ENCODE peak calls at places on chromosomes 7 and 10, in six cellular contexts. U is CD8-positive, alpha-beta T cell; X is heart left ventricle; Q is choroid plexus epithelial cell; I is cardiac fibroblast; J is epithelial cell of esophagus. B is an unnamed sample.

GRCh38 chr7:128435311-128435654 is 20.4 kb upstream of the HILPDA start:
- DNase-seq in U (no peak), X (no peak), Q (peak; percentile 26), I (no peak), J (peak; percentile 65), B (no peak)

GRCh38 chr10:28130267-28130666 is 131.4 kb upstream of the ODAD2 start:
- DNase-seq in U (no peak), X (no peak), Q (peak; percentile 61), I (peak; percentile 39), J (peak; percentile 58), B (peak; percentile 46)

GRCh38 chr7:31066516-31067130 is 14.5 kb downstream of the ADCYAP1R1 start:
- DNase-seq in U (no peak), X (no peak), Q (no peak), I (no peak), J (no peak), B (no peak)

GRCh38 chr7:116231543-116232401 is 21.4 kb downstream of the TES start:
- DNase-seq in U (no peak), X (no peak), Q (peak; percentile 85), I (peak; percentile 71), J (peak; percentile 51), B (peak; percentile 64)

GRCh38 chr7:156780724-156781455 is 112.1 kb downstream of the LMBR1 start:
- DNase-seq in U (no peak), X (no peak), Q (no peak), I (no peak), J (no peak), B (no peak)

GRCh38 chr10:111117528-111118277 is 40.9 kb downstream of the ADRA2A start:
- DNase-seq in U (no peak), X (no peak), Q (no peak), I (no peak), J (no peak), B (no peak)

GRCh38 chr7:18610331-18610948 is 114.9 kb downstream of the HDAC9 start:
- DNase-seq in U (no peak), X (no peak), Q (peak; percentile 57), I (peak; percentile 43), J (peak; percentile 46), B (peak; percentile 32)

GRCh38 chr7:51288896-51289607 is 27.6 kb downstream of the COBL start:
- DNase-seq in U (no peak), X (no peak), Q (no peak), I (no peak), J (no peak), B (no peak)

GRCh38 chr10:4343798-4344370 is 482.1 kb upstream of the AKR1E2 start:
- DNase-seq in U (no peak), X (no peak), Q (peak; percentile 54), I (peak; percentile 6), J (no peak), B (no peak)

GRCh38 chr10:91340613-91341362 is 69.4 kb upstream of the HECTD2 start:
- DNase-seq in U (no peak), X (no peak), Q (peak; percentile 66), I (peak; percentile 73), J (peak; percentile 98), B (peak; percentile 77)

GRCh38 chr7:45682836-45683555 is 108.8 kb downstream of the ADCY1 start:
- DNase-seq in U (no peak), X (peak; percentile 9), Q (no peak), I (peak; percentile 48), J (no peak), B (peak; percentile 44)

GRCh38 chr10:60314306-60314940 is 75.3 kb downstream of the ANK3 start:
- DNase-seq in U (no peak), X (no peak), Q (peak; percentile 69), I (peak; percentile 73), J (peak; percentile 73), B (peak; percentile 78)

GRCh38 chr10:12077580-12078180 is 8.9 kb downstream of the DHTKD1 start:
- DNase-seq in U (no peak), X (no peak), Q (no peak), I (no peak), J (no peak), B (no peak)

GRCh38 chr10:124053971-124054370 is 39.4 kb downstream of the CHST15 start:
- DNase-seq in U (no peak), X (no peak), Q (peak; percentile 9), I (peak; percentile 31), J (peak; percentile 78), B (peak; percentile 3)

GRCh38 chr10:124705021-124705740 is 39.0 kb downstream of the FAM53B start:
- DNase-seq in U (no peak), X (no peak), Q (peak; percentile 30), I (no peak), J (no peak), B (no peak)

GRCh38 chr7:90178592-90179279 is 24.5 kb downstream of the STEAP1 start:
- DNase-seq in U (no peak), X (no peak), Q (peak; percentile 71), I (peak; percentile 55), J (peak; percentile 88), B (peak; percentile 65)

GRCh38 chr10:23695825-23696420 is 257.0 kb downstream of the OTUD1 start:
- DNase-seq in U (no peak), X (no peak), Q (no peak), I (no peak), J (no peak), B (no peak)

GRCh38 chr7:45151967-45152366 is 5.6 kb upstream of the RAMP3 start:
- DNase-seq in U (no peak), X (no peak), Q (no peak), I (no peak), J (no peak), B (no peak)

GRCh38 chr7:144134116-144134515 is 11.1 kb downstream of the OR2A14 start:
- DNase-seq in U (no peak), X (no peak), Q (no peak), I (no peak), J (no peak), B (no peak)

GRCh38 chr7:158716802-158717201 is 12.2 kb upstream of the NCAPG2 start:
- DNase-seq in U (no peak), X (no peak), Q (no peak), I (no peak), J (no peak), B (no peak)

GRCh38 chr7:28591725-28592331 is 179.5 kb downstream of the CREB5 start:
- DNase-seq in U (no peak), X (no peak), Q (no peak), I (no peak), J (no peak), B (no peak)

GRCh38 chr7:141045842-141046630 is 27.8 kb upstream of the TMEM178B start:
- DNase-seq in U (no peak), X (no peak), Q (peak; percentile 24), I (no peak), J (no peak), B (peak; percentile 7)

GRCh38 chr10:132120734-132121510 is 55.2 kb downstream of the JAKMIP3 start:
- DNase-seq in U (no peak), X (no peak), Q (no peak), I (no peak), J (no peak), B (no peak)

DNA sequence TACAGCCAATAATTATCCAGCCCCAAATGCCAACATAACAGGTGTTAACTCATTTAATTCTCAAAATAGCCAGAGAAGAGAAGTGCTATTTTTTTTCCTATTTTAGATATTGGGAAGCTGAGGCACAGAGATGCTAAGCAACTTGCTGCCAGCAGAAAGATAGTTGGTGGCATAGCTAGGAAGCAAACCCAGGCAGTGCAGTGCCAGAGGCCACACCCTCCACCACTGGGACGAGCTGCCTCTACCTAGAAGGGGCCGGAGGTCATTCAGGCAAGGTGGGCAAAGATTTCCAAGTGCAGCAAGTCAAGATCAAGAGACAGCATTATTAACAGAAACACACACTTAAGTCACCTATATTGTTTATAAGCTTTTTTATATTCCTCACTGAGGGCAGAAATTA is 654.1 kb downstream of the INHBA start:
- DNase-seq in U (no peak), X (no peak), Q (no peak), I (no peak), J (no peak), B (no peak)
- H3K4me3 ChIP-seq in U (no peak overlapping the region), X (no peak overlapping the region), Q (no peak overlapping the region), I (no peak overlapping the region), J (no peak overlapping the region), B (no peak overlapping the region)

DNA sequence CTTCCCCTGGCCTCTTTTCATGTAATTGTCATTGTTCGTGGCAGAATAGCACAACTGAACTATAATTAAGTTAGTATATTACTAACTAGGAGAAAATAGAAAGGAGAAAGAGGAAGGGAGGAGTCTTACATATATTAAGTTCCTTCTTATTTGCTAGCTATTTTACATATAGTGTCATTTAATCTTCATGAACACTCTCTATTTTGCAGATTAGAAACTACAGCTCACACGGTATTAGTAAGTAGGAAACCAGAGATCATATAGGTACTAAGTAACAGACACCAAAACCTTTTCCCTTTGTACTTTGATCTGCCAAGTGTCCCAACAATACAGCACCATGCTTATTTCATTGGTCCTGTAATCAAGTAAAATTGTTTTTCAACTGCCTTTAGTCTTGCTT is 202.4 kb upstream of the HPS1 start:
- DNase-seq in U (no peak), X (no peak), Q (no peak), I (no peak), J (no peak), B (no peak)
- TF ChIP-seq CTCF in U (no peak), X (no peak), Q (no peak), I (no peak), J (no peak), B (no peak)

DNA sequence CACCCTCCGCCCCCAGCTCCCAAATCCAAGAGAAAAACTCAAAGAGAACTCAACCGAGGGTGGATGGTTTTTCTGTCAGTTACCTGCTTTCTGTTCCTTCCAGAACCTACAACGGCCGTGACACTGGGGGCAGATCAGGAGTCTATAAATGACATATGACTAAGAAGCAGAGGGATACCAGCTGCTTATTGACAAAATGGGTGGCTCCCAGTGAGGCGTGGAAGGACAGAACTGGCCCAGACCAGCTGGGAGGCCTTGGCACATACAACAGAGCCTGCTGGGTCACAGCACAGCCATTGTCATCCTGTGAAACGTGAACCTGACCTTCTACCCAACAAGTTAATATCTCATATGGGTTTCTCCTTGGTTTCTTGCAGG is 84.3 kb upstream of the ADRB1 start:
- DNase-seq in U (no peak), X (no peak), Q (no peak), I (no peak), J (peak; percentile 25), B (no peak)
- H3K4me3 ChIP-seq in U (no peak overlapping the region), X (no peak overlapping the region), Q (no peak overlapping the region), I (no peak overlapping the region), J (no peak overlapping the region), B (no peak overlapping the region)

GRCh38 chr7:74021546-74022320 is 6.2 kb upstream of the ELN start:
- DNase-seq in U (no peak), X (no peak), Q (no peak), I (no peak), J (no peak), B (no peak)

GRCh38 chr7:74023786-74024185 is 4.2 kb upstream of the ELN start:
- DNase-seq in U (no peak), X (no peak), Q (no peak), I (no peak), J (no peak), B (no peak)

GRCh38 chr7:74022507-74022906 is 5.5 kb upstream of the ELN start:
- DNase-seq in U (no peak), X (no peak), Q (no peak), I (no peak), J (no peak), B (no peak)

GRCh38 chr7:74025146-74025545 is 2.8 kb upstream of the ELN start:
- DNase-seq in U (no peak), X (no peak), Q (no peak), I (no peak), J (no peak), B (no peak)

DNA sequence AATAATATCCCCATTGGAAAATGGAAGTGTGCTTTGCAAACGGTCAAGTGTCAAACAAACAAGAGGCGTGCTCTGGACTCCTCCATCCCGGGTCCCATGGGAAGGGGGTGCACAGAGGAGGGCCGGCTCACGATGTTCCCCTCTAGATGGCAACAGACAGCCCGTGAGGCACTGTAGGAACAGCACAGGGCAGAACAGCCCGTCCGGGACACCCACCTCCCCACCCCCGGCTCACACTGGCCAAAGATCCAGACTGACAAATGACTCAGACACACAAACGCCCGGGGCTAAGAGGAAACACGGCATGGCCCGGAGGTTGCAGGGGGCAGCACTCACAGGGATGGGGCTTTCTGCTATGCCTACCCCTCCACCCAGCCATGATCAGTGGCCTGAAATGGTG is 4.9 kb upstream of the ELN start:
- DNase-seq in U (no peak), X (no peak), Q (peak; percentile 46), I (peak; percentile 63), J (peak; percentile 62), B (peak; percentile 48)
- TF ChIP-seq CTCF in U (no peak), X (no peak), Q (peak; percentile 28), I (no peak), J (no peak), B (no peak)

B was measured in fibroblast of pulmonary artery.